ENCODE peak calls at places on chromosomes 5 and 9, in four cellular contexts. A is colonic mucosa, L is pancreas, D is right lobe of liver. S is an unnamed sample.

GRCh38 chr9:112091805-112092204 is 83.3 kb downstream of the SUSD1 start:
- DNase-seq in A (peak; percentile 19), D (no peak), L (peak; percentile 17), S (no peak)

GRCh38 chr5:26847041-26847736 is 191.2 kb downstream of the CDH9 start:
- DNase-seq in A (no peak), L (no peak), D (no peak), S (no peak)

GRCh38 chr9:92003308-92004044 is 53.4 kb upstream of the ROR2 start:
- DNase-seq in L (no peak), D (no peak), A (no peak), S (no peak)

GRCh38 chr5:127447822-127448221 is 69.6 kb upstream of the PRRC1 start:
- DNase-seq in A (no peak), D (no peak), L (no peak), S (no peak)

GRCh38 chr9:113705306-113705937 is 170.7 kb upstream of the ZNF618 start:
- DNase-seq in L (no peak), A (no peak), D (no peak), S (no peak)

GRCh38 chr5:159451197-159452052 is 121.1 kb upstream of the IL12B start:
- DNase-seq in D (no peak), A (no peak), L (no peak), S (peak; percentile 89)

GRCh38 chr9:95732803-95733686 is 142.4 kb upstream of the ERCC6L2 start:
- DNase-seq in A (peak; percentile 61), D (no peak), L (no peak), S (no peak)

GRCh38 chr5:6448622-6449464 is at the start of gene UBE2QL1:
- DNase-seq in D (no peak), A (no peak), L (no peak), S (no peak)

GRCh38 chr5:176776916-176777315 is 33.4 kb upstream of the UNC5A start:
- DNase-seq in D (no peak), A (no peak), L (no peak), S (no peak)

GRCh38 chr9:107491081-107492053 is 1.8 kb upstream of the KLF4 start:
- DNase-seq in A (peak; percentile 49), D (peak; percentile 55), L (no peak), S (no peak)

GRCh38 chr9:5858833-5859232 is 25.9 kb upstream of the ERMP1 start:
- DNase-seq in L (no peak), A (no peak), D (no peak), S (no peak)

GRCh38 chr9:93028448-93029006 is 30.0 kb upstream of the SUSD3 start:
- DNase-seq in D (no peak), A (no peak), L (no peak), S (peak; percentile 13)

GRCh38 chr5:65142511-65143011 is 339.2 kb downstream of the ADAMTS6 start:
- DNase-seq in L (no peak), D (no peak), A (no peak), S (peak; percentile 46)

GRCh38 chr9:137064027-137064879 is 6.1 kb downstream of the SAPCD2 start:
- DNase-seq in A (peak; percentile 76), D (peak; percentile 82), L (peak; percentile 51), S (no peak)

GRCh38 chr5:73387630-73388370 is 60.8 kb downstream of the FOXD1 start:
- DNase-seq in A (no peak), D (no peak), L (no peak), S (no peak)

GRCh38 chr5:23139338-23140171 is 286.4 kb upstream of the CDH12 start:
- DNase-seq in D (no peak), L (no peak), A (no peak), S (peak; percentile 23)

GRCh38 chr5:66889524-66889923 is 293.3 kb downstream of the MAST4 start:
- DNase-seq in L (no peak), A (no peak), D (no peak), S (no peak)

GRCh38 chr5:103347729-103348128 is 89.2 kb downstream of the MACIR start:
- DNase-seq in A (no peak), D (no peak), L (no peak), S (peak; percentile 2)

GRCh38 chr9:99824378-99825157 is 2.9 kb downstream of the NR4A3 start:
- DNase-seq in A (peak; percentile 36), L (peak; percentile 15), D (peak; percentile 61), S (no peak)

GRCh38 chr5:176778921-176779465 is 31.4 kb upstream of the UNC5A start:
- DNase-seq in D (peak; percentile 12), L (no peak), A (no peak), S (no peak)

GRCh38 chr9:70085241-70085640 is 41.6 kb downstream of the MAMDC2 start:
- DNase-seq in D (no peak), L (no peak), A (no peak), S (peak; percentile 33)

GRCh38 chr9:38047301-38048251 is 21.5 kb downstream of the SHB start:
- DNase-seq in A (peak; percentile 78), L (peak; percentile 90), D (peak; percentile 93), S (peak; percentile 89)
- H3K4me3 ChIP-seq in A (no peak overlapping the region), L (no peak overlapping the region), D (peak overlapping the region; percentile 24), S (no peak overlapping the region)

DNA sequence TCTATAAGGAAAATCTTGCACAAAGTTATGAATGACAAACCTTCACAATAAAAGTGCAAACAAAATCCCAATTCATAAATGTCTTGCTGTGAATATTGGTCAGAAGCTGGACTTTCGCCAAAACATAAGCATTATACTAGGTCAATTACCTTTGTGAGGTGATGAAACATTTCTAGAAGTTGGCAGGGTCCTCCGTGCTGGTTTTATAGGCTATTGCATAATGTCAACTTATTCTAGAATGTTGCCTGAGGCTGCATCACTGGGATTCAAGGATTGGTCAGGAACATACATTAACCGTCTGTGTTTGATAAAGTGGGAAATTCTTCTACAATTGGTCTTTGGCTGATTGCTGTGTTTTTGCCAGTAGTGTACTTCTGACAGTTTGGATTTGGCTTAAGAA is 49.8 kb upstream of the PALM2AKAP2 start:
- DNase-seq in L (no peak), A (peak; percentile 59), D (no peak), S (peak; percentile 81)
- H3K27me3 ChIP-seq in L (no peaks in the 10 kb centered on the region), A (no peaks in the 10 kb centered on the region), D (no peaks in the 10 kb centered on the region), S (peaks cover 4% of the 10 kb centered on the region)

DNA sequence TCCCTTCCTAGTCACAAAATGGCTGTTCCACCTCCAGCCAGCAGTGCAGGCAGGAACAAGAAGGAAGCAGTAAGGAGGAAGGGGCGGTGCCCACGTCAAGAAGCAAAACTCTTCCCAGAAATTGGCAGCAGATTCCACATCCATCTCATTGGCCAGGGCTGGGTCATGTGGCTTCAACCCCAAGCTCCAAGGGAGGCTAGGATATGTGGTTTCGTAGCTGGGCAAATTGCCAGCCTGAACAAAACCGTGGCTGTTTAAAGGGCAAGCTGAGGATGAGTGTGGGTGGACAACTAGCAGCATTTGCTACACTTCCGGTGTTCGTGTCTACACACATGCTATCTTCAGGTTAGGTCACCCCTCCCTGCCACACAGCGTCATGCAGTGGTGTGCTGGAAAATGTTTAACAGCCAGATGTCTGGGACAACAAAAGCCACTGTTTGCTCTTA is 92.1 kb upstream of the MAP1B start:
- DNase-seq in D (no peak), A (peak; percentile 20), L (peak; percentile 16), S (peak; percentile 80)
- TF ChIP-seq CTCF in D (no peak), A (no peak), L (no peak), S (no peak)

GRCh38 chr9:78021692-78022091 is 9.9 kb downstream of the GNAQ start:
- DNase-seq in D (no peak), A (peak; percentile 75), L (no peak), S (no peak)
- H3K4me3 ChIP-seq in D (no peak overlapping the region), A (no peak overlapping the region), L (no peak overlapping the region), S (no peak overlapping the region)

DNA sequence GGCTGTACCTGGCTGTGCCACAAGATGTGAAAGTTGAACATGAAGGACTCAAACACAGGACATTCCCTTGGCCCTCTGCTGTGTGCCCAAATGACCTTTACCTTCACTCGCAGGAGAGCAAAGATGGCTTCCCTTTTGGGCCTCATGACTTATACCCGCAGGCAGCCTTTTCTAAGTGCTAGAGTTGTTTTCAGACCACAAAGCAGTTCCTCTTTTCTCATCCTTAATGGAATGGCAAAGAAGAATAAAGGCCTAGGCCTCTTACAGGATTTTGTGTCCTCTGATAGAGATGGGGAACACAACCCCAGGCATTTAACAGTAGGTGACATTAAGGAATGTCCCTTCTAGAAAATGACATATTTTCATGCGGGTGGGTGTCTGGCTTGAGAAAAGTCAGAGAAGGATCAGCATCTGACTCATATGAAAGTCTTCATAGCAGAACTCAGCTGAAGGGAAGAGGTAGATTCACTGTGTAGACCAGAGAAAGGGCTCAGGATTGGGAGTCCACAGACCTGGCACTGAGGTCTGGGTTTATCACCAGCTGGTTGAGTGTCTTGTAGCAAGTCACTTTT is 69.8 kb upstream of the ATP10B start:
- DNase-seq in D (no peak), L (no peak), A (no peak), S (no peak)
- H3K27me3 ChIP-seq in D (no peaks in the 10 kb centered on the region), L (no peaks in the 10 kb centered on the region), A (no peaks in the 10 kb centered on the region), S (peaks cover 3% of the 10 kb centered on the region)

GRCh38 chr5:142587354-142587965 is 98.4 kb downstream of the FGF1 start:
- DNase-seq in D (no peak), L (no peak), A (peak; percentile 49), S (peak; percentile 49)
- TF ChIP-seq CTCF in D (peak; percentile 38), L (no peak), A (no peak), S (peak; percentile 63)

DNA sequence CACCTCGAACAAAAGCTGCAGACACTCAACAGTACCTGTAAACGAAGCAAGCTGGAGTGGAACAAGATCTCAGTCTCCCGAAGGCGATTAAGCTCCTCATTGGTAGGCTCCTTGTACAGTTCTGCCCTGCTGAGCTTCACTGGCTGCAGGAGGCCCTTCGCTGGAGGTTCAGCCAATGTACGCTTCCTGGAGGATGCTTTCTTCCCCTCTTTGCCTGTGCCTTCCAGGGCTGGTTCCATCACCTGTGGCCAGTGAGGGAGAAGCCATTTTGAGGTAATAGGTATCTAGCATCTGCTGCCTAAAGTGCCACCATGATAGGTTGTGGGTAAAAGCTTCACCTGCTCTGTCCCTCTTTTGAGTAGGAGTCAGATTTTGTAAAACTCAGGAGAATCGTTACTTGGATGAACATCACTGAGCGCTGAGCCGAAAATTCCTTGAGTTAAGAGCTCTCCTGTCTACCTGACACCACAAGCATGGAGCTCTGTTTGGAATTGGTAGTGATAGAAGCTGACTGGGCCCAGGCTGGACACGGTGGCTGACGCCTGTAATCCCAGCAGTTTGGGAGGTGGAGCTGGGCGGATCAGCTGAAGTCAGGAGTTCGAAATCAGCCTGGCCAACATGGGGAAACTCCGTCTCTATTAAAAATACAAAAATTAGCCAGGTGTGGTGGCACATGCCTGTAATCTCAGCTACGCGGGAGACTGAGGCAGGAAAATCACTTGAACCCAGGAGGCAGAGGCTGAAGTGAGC is 1.4 kb downstream of the NOL6 start:
- DNase-seq in L (no peak), D (no peak), A (no peak), S (no peak)
- H3K4me3 ChIP-seq in L (peak overlapping the region; percentile 73), D (no peak overlapping the region), A (peak overlapping the region; percentile 92), S (no peak overlapping the region)

DNA sequence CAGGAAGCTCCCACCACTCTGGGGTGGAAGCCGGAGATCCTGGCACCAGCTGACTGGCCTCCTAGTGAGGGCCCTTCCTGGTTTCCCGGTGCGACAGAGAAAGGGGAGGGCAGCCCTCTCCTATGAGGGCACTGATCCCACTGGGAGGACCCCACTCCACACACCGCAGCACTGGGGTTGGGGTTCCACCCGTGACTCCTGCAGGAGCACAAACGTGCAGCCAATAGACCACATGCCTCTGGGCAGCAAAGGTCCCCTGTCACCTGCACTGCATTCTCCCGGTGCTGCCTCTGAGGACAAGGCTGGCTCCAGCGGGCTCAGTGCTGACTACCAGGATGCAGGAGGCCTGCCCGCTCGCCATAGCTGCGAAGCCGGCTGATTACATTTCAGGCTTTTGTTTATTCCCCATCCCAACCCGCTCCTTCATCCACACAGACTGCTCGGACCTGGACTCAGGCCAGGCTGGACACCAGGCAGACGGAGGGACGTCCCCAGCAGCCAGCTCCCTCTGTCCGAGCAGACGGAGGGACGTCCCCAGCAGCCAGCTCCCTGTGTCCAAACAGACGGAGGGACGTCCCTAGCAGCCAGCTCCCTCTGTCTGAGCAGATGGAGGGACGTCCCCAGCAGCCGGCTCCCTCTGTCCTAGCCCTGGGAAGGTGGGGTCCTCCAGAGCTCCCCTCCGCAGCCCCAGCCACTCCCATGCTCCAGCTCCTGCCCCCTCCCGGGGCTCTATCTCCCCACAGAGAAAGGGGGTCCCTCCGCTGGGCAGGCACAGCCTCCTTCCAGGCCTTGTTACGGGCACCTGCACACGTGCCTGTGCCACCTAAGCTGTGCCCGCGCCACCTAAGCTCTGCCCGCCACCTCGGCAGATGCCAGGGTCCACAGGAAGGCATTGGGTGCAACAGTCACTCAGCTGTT is 8.8 kb upstream of the CEP72 start:
- DNase-seq in L (no peak), D (peak; percentile 41), A (no peak), S (no peak)
- H3K27me3 ChIP-seq in L (no peaks in the 10 kb centered on the region), D (no peaks in the 10 kb centered on the region), A (no peaks in the 10 kb centered on the region), S (peaks cover 5% of the 10 kb centered on the region)

S was measured in bronchial epithelial cell.